ENCODE peak calls at places on chromosomes 6 and 20, in six cellular contexts. One of them, this sample, is unnamed.

GRCh38 chr6:20572288-20572687 is 38.0 kb downstream of the CDKAL1 start:
- DNase-seq in fibroblast of lung: no peak
- DNase-seq in HFF-Myc: no peak
- DNase-seq in HFFc6: no peak
- DNase-seq in CD8-positive, alpha-beta T cell: no peak
- DNase-seq in tibial artery: no peak
- DNase-seq in this sample: no peak

GRCh38 chr20:24136659-24137246 is 148.2 kb upstream of the GGTLC1 start:
- DNase-seq in fibroblast of lung: no peak
- DNase-seq in HFF-Myc: no peak
- DNase-seq in HFFc6: no peak
- DNase-seq in CD8-positive, alpha-beta T cell: no peak
- DNase-seq in tibial artery: no peak
- DNase-seq in this sample: no peak

GRCh38 chr6:28756555-28756918 is 167.2 kb downstream of the TRIM27 start:
- DNase-seq in fibroblast of lung: no peak
- DNase-seq in HFF-Myc: no peak
- DNase-seq in HFFc6: no peak
- DNase-seq in CD8-positive, alpha-beta T cell: no peak
- DNase-seq in tibial artery: no peak
- DNase-seq in this sample: no peak

GRCh38 chr6:14113951-14114350 is 3.6 kb upstream of the CD83 start:
- DNase-seq in fibroblast of lung: no peak
- DNase-seq in HFF-Myc: no peak
- DNase-seq in HFFc6: no peak
- DNase-seq in CD8-positive, alpha-beta T cell: no peak
- DNase-seq in tibial artery: no peak
- DNase-seq in this sample: no peak

GRCh38 chr20:48919882-48920526 is 1.5 kb upstream of the ARFGEF2 start:
- DNase-seq in fibroblast of lung: no peak
- DNase-seq in HFF-Myc: no peak
- DNase-seq in HFFc6: no peak
- DNase-seq in CD8-positive, alpha-beta T cell: no peak
- DNase-seq in tibial artery: no peak
- DNase-seq in this sample: no peak

GRCh38 chr6:129133770-129134192 is 250.8 kb downstream of the LAMA2 start:
- DNase-seq in fibroblast of lung: peak; percentile 61
- DNase-seq in HFF-Myc: no peak
- DNase-seq in HFFc6: no peak
- DNase-seq in CD8-positive, alpha-beta T cell: no peak
- DNase-seq in tibial artery: no peak
- DNase-seq in this sample: no peak

GRCh38 chr6:39471954-39472659 is 149.6 kb upstream of the KCNK16 start:
- DNase-seq in fibroblast of lung: no peak
- DNase-seq in HFF-Myc: no peak
- DNase-seq in HFFc6: no peak
- DNase-seq in CD8-positive, alpha-beta T cell: no peak
- DNase-seq in tibial artery: no peak
- DNase-seq in this sample: no peak

GRCh38 chr20:856361-856775 is 22.9 kb downstream of the FAM110A start:
- DNase-seq in fibroblast of lung: peak; percentile 85
- DNase-seq in HFF-Myc: peak; percentile 49
- DNase-seq in HFFc6: peak; percentile 62
- DNase-seq in CD8-positive, alpha-beta T cell: peak; percentile 57
- DNase-seq in tibial artery: no peak
- DNase-seq in this sample: no peak

GRCh38 chr6:52014391-52014790 is 73.0 kb downstream of the PKHD1 start:
- DNase-seq in fibroblast of lung: no peak
- DNase-seq in HFF-Myc: no peak
- DNase-seq in HFFc6: no peak
- DNase-seq in CD8-positive, alpha-beta T cell: no peak
- DNase-seq in tibial artery: no peak
- DNase-seq in this sample: no peak

GRCh38 chr6:124660185-124660584 is 302.1 kb upstream of the RNF217 start:
- DNase-seq in fibroblast of lung: no peak
- DNase-seq in HFF-Myc: no peak
- DNase-seq in HFFc6: no peak
- DNase-seq in CD8-positive, alpha-beta T cell: no peak
- DNase-seq in tibial artery: no peak
- DNase-seq in this sample: no peak

GRCh38 chr6:32664827-32665362 is 1.6 kb downstream of the HLA-DQB1 start:
- DNase-seq in fibroblast of lung: no peak
- DNase-seq in HFF-Myc: no peak
- DNase-seq in HFFc6: no peak
- DNase-seq in CD8-positive, alpha-beta T cell: peak; percentile 54
- DNase-seq in tibial artery: no peak
- DNase-seq in this sample: no peak

GRCh38 chr20:18981956-18982539 is 168.5 kb downstream of the SCP2D1 start:
- DNase-seq in fibroblast of lung: no peak
- DNase-seq in HFF-Myc: no peak
- DNase-seq in HFFc6: no peak
- DNase-seq in CD8-positive, alpha-beta T cell: no peak
- DNase-seq in tibial artery: no peak
- DNase-seq in this sample: peak; percentile 67

GRCh38 chr6:130840050-130840449 is 12.8 kb downstream of the SMLR1 start:
- DNase-seq in fibroblast of lung: no peak
- DNase-seq in HFF-Myc: no peak
- DNase-seq in HFFc6: no peak
- DNase-seq in CD8-positive, alpha-beta T cell: no peak
- DNase-seq in tibial artery: no peak
- DNase-seq in this sample: no peak

GRCh38 chr6:21079468-21080048 is 514.0 kb upstream of the SOX4 start:
- DNase-seq in fibroblast of lung: peak; percentile 79
- DNase-seq in HFF-Myc: no peak
- DNase-seq in HFFc6: peak; percentile 61
- DNase-seq in CD8-positive, alpha-beta T cell: no peak
- DNase-seq in tibial artery: no peak
- DNase-seq in this sample: no peak

GRCh38 chr6:3797231-3798200 is 46.0 kb upstream of the PXDC1 start:
- DNase-seq in fibroblast of lung: peak; percentile 94
- DNase-seq in HFF-Myc: no peak
- DNase-seq in HFFc6: peak; percentile 63
- DNase-seq in CD8-positive, alpha-beta T cell: no peak
- DNase-seq in tibial artery: no peak
- DNase-seq in this sample: no peak

GRCh38 chr6:139776051-139776450 is 401.6 kb upstream of the CITED2 start:
- DNase-seq in fibroblast of lung: no peak
- DNase-seq in HFF-Myc: no peak
- DNase-seq in HFFc6: no peak
- DNase-seq in CD8-positive, alpha-beta T cell: no peak
- DNase-seq in tibial artery: no peak
- DNase-seq in this sample: no peak

GRCh38 chr6:154513601-154514320 is 3.3 kb upstream of the CNKSR3 start:
- DNase-seq in fibroblast of lung: no peak
- DNase-seq in HFF-Myc: no peak
- DNase-seq in HFFc6: no peak
- DNase-seq in CD8-positive, alpha-beta T cell: no peak
- DNase-seq in tibial artery: no peak
- DNase-seq in this sample: no peak

GRCh38 chr20:52372169-52372568 is 180.6 kb upstream of the ZFP64 start:
- DNase-seq in fibroblast of lung: no peak
- DNase-seq in HFF-Myc: no peak
- DNase-seq in HFFc6: no peak
- DNase-seq in CD8-positive, alpha-beta T cell: no peak
- DNase-seq in tibial artery: no peak
- DNase-seq in this sample: no peak

GRCh38 chr6:64602993-64603392 is 967.4 kb downstream of the PHF3 start:
- DNase-seq in fibroblast of lung: no peak
- DNase-seq in HFF-Myc: no peak
- DNase-seq in HFFc6: no peak
- DNase-seq in CD8-positive, alpha-beta T cell: no peak
- DNase-seq in tibial artery: no peak
- DNase-seq in this sample: no peak

GRCh38 chr20:20366551-20366895 is 1.4 kb upstream of the INSM1 start:
- DNase-seq in fibroblast of lung: no peak
- DNase-seq in HFF-Myc: no peak
- DNase-seq in HFFc6: no peak
- DNase-seq in CD8-positive, alpha-beta T cell: no peak
- DNase-seq in tibial artery: no peak
- DNase-seq in this sample: no peak

GRCh38 chr6:56863366-56863765 is 91.5 kb upstream of the BEND6 start:
- DNase-seq in fibroblast of lung: peak; percentile 74
- DNase-seq in HFF-Myc: no peak
- DNase-seq in HFFc6: no peak
- DNase-seq in CD8-positive, alpha-beta T cell: no peak
- DNase-seq in tibial artery: no peak
- DNase-seq in this sample: no peak

GRCh38 chr6:63436356-63436755 is 116.6 kb upstream of the LGSN start:
- DNase-seq in fibroblast of lung: no peak
- DNase-seq in HFF-Myc: no peak
- DNase-seq in HFFc6: no peak
- DNase-seq in CD8-positive, alpha-beta T cell: no peak
- DNase-seq in tibial artery: no peak
- DNase-seq in this sample: no peak

GRCh38 chr6:23735151-23735550 is 390.9 kb upstream of the NRSN1 start:
- DNase-seq in fibroblast of lung: no peak
- DNase-seq in HFF-Myc: no peak
- DNase-seq in HFFc6: no peak
- DNase-seq in CD8-positive, alpha-beta T cell: no peak
- DNase-seq in tibial artery: no peak
- DNase-seq in this sample: no peak

DNA sequence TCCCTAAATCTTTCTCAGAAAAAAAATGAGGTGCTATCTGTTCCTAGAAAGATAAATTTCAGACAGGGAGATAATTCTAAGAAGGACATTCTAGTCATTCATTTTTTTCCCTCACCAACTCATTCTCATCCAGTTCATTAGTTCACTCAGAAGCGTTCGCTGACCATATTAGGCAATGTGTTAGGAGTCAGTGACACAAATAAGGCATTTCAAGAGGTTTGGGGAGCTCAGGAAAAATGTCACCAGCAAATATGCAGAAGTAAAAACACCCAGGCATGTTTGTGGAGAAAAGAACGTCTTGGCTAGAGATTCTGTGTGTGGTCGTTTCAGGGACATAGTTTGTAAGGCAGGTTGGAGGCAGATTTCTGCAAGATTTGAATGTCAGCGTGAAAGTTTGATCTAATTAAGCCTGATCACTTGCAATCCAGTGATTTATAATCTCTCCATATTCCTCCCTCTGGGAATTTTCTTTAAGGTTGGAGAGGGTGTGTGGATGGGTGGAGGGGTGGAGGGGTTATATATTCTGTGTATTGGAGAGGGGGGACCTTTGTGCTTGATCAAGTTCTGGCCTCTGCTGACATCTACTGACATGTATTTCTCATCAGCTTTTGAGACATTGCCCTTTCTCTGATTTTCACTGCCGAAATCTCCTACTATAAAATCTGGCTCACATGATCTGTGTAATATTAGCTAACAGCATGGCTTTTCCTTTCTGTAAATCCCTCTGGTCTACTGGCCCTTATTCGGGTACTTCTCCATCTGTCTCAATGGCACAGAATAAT is 3.6 kb downstream of the MYCT1 start:
- DNase-seq in fibroblast of lung: peak; percentile 36
- DNase-seq in HFF-Myc: no peak
- DNase-seq in HFFc6: no peak
- DNase-seq in CD8-positive, alpha-beta T cell: no peak
- DNase-seq in tibial artery: no peak
- DNase-seq in this sample: no peak
- TF ChIP-seq CTCF in fibroblast of lung: no peak
- TF ChIP-seq CTCF in HFF-Myc: no peak
- TF ChIP-seq CTCF in HFFc6: no peak
- TF ChIP-seq CTCF in CD8-positive, alpha-beta T cell: no peak
- TF ChIP-seq CTCF in tibial artery: no peak
- TF ChIP-seq CTCF in this sample: no peak

GRCh38 chr20:16904751-16905150 is 156.6 kb downstream of the OTOR start:
- DNase-seq in fibroblast of lung: no peak
- DNase-seq in HFF-Myc: no peak
- DNase-seq in HFFc6: no peak
- DNase-seq in CD8-positive, alpha-beta T cell: no peak
- DNase-seq in tibial artery: no peak
- DNase-seq in this sample: no peak
- TF ChIP-seq CTCF in fibroblast of lung: no peak
- TF ChIP-seq CTCF in HFF-Myc: peak; percentile 9
- TF ChIP-seq CTCF in HFFc6: no peak
- TF ChIP-seq CTCF in CD8-positive, alpha-beta T cell: no peak
- TF ChIP-seq CTCF in tibial artery: no peak
- TF ChIP-seq CTCF in this sample: no peak

GRCh38 chr20:22819134-22819533 is 216.0 kb upstream of the SSTR4 start:
- DNase-seq in fibroblast of lung: no peak
- DNase-seq in HFF-Myc: no peak
- DNase-seq in HFFc6: no peak
- DNase-seq in CD8-positive, alpha-beta T cell: no peak
- DNase-seq in tibial artery: no peak
- DNase-seq in this sample: no peak

GRCh38 chr20:22816016-22816415 is 219.1 kb upstream of the SSTR4 start:
- DNase-seq in fibroblast of lung: no peak
- DNase-seq in HFF-Myc: no peak
- DNase-seq in HFFc6: no peak
- DNase-seq in CD8-positive, alpha-beta T cell: no peak
- DNase-seq in tibial artery: no peak
- DNase-seq in this sample: no peak

GRCh38 chr20:22814475-22815205 is 220.5 kb upstream of the SSTR4 start:
- DNase-seq in fibroblast of lung: no peak
- DNase-seq in HFF-Myc: no peak
- DNase-seq in HFFc6: no peak
- DNase-seq in CD8-positive, alpha-beta T cell: no peak
- DNase-seq in tibial artery: no peak
- DNase-seq in this sample: peak; percentile 57

GRCh38 chr20:22815206-22815551 is 219.9 kb upstream of the SSTR4 start:
- DNase-seq in fibroblast of lung: no peak
- DNase-seq in HFF-Myc: no peak
- DNase-seq in HFFc6: no peak
- DNase-seq in CD8-positive, alpha-beta T cell: no peak
- DNase-seq in tibial artery: no peak
- DNase-seq in this sample: peak; percentile 36

DNA sequence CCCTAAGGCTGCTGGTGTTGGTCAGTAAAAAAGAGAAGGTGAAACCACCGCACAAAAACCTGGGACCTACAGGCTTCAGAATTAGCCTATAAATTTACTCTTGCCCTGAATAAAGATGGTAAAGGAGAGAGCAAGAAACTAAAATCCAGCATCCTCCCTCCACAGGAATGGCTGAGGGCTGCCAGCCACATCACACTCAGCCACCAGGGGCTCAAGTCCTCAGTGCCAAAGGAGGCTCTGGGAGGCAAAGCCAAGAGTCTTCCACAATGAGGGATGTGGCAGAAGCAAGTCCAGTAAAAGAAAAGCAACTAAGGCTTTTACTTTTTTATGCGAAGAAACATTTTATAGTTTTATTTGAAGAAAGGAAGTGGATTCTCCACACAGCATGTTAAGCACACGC is 219.5 kb upstream of the SSTR4 start:
- DNase-seq in fibroblast of lung: no peak
- DNase-seq in HFF-Myc: no peak
- DNase-seq in HFFc6: no peak
- DNase-seq in CD8-positive, alpha-beta T cell: no peak
- DNase-seq in tibial artery: no peak
- DNase-seq in this sample: no peak
- TF ChIP-seq CTCF in fibroblast of lung: no peak
- TF ChIP-seq CTCF in HFF-Myc: no peak
- TF ChIP-seq CTCF in HFFc6: no peak
- TF ChIP-seq CTCF in CD8-positive, alpha-beta T cell: no peak
- TF ChIP-seq CTCF in tibial artery: no peak
- TF ChIP-seq CTCF in this sample: peak; percentile 24

DNA sequence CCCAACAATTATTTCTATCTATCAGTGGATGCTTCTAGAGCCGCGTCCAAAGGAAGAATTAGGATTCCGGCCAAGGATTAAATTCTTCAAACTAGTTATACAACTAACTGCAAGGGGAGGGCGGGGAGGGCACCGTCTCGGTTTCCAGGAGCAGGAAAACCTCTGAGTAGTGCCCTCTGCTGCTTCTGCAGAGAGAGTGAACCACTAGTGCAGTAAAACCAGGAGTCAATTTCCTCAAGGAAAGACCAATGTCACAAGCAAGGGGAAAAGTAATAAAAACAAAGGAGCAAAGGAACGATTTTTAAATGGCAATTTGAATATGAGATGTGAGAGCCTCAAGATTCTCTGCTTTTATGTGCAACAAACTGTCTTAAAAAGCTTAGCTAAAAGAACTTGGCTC is 16.5 kb upstream of the UBE2J1 start:
- DNase-seq in fibroblast of lung: peak; percentile 59
- DNase-seq in HFF-Myc: no peak
- DNase-seq in HFFc6: peak; percentile 53
- DNase-seq in CD8-positive, alpha-beta T cell: no peak
- DNase-seq in tibial artery: peak; percentile 84
- DNase-seq in this sample: no peak
- TF ChIP-seq CTCF in fibroblast of lung: peak; percentile 52
- TF ChIP-seq CTCF in HFF-Myc: peak; percentile 43
- TF ChIP-seq CTCF in HFFc6: peak; percentile 67
- TF ChIP-seq CTCF in CD8-positive, alpha-beta T cell: no peak
- TF ChIP-seq CTCF in tibial artery: peak; percentile 45
- TF ChIP-seq CTCF in this sample: peak; percentile 55